ENCODE peak calls at places on chromosome 19, in seven cellular contexts. E is SK-N-SH, V is K562, Q is HepG2, C is H1, N is HCT116, P is GM12878. U is an unnamed sample.

GRCh38 chr19:6362024-6362344 is 653 bp downstream of the CLPP start:
- DNase-seq in V (no peak), C (peak; percentile 47), P (no peak), Q (no peak), N (no peak), E (no peak), U (no peak)

GRCh38 chr19:14580623-14581237 is 2.2 kb upstream of the CLEC17A start:
- DNase-seq in V (peak; percentile 41), Q (no peak), E (no peak), C (no peak), N (no peak), P (peak; percentile 57), U (no peak)

GRCh38 chr19:4581381-4582111 is 22.1 kb upstream of the SEMA6B start:
- DNase-seq in E (peak; percentile 94), V (peak; percentile 91), Q (no peak), P (no peak), N (no peak), C (peak; percentile 86), U (no peak)

GRCh38 chr19:55383789-55384575 is at the start of gene TMEM238:
- DNase-seq in C (peak; percentile 72), Q (no peak), N (no peak), V (peak; percentile 78), E (peak; percentile 88), P (no peak), U (no peak)

GRCh38 chr19:4119763-4120162 is 4.2 kb downstream of the MAP2K2 start:
- DNase-seq in P (no peak), V (no peak), E (peak; percentile 5), N (no peak), Q (no peak), C (no peak), U (no peak)

GRCh38 chr19:11574689-11575088 is 2.8 kb downstream of the ACP5 start:
- DNase-seq in P (no peak), Q (no peak), N (no peak), V (no peak), C (no peak), E (no peak), U (no peak)

GRCh38 chr19:38837656-38838121 is 6.1 kb upstream of the ECH1 start:
- DNase-seq in P (no peak), Q (peak; percentile 65), E (no peak), C (no peak), N (no peak), V (peak; percentile 12), U (no peak)

GRCh38 chr19:13396256-13397080 is 109.8 kb downstream of the CACNA1A start:
- DNase-seq in N (peak; percentile 72), Q (peak; percentile 30), C (peak; percentile 78), V (peak; percentile 67), P (no peak), E (no peak), U (peak; percentile 30)

DNA sequence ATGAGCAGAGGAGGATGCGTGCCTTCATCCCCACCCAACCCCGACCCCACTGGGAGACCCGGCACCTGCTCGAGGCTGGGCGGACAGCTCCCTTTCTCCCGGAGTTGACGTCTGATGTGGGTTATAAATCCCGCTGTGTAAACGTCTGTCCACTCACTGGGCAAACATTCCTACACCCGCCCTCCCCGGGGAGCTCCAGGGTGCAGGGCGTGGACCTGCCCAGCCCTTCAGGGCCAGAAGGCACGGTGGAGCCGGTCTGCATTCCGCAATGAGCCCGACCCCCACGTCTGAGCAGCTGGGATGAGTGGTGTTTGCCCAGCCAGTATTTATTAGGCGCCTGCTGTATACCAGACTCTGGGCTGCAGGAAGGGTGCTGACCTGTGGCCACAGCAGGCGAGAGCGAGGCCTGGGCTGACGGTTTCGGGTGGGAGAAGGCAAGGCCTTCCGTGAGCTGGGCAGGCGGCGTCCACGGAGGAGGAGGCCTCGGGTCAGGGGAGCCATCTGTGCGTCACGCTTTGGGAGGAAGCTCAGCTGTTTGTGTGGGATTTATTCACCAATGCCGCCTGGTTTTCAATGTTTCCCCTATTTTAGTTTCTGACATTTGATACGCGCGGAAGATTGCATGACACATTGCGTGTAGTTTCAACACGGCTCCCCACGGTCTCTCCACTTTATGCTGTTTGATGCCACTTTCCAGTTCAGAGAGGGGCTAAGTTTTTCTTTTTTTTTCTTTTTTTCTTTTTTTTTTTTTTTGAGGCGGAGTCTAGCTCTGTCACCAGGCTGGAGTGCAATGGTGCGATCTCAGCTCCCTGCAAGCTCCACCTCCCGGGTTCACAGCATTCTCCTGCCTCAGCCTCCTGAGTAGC is 2.0 kb downstream of the MISP start:
- DNase-seq in N (peak; percentile 89), Q (peak; percentile 92), P (no peak), C (no peak), V (no peak), E (no peak), U (no peak)
- TF ChIP-seq YY1 in N (no peak), Q (no peak), P (no peak), C (no peak), V (no peak), E (no peak), U (no peak)

GRCh38 chr19:2976609-2977000 is 759 bp upstream of the TLE6 start:
- DNase-seq in V (no peak), C (no peak), Q (no peak), N (no peak), P (no peak), E (peak; percentile 55), U (no peak)
- H3K9ac ChIP-seq in V (peak overlapping the region; percentile 54), C (no peak overlapping the region), Q (peak overlapping the region; percentile 53), N (peak overlapping the region; percentile 58), P (peak overlapping the region; percentile 69), E (peak overlapping the region; percentile 24), U (no peak overlapping the region)

GRCh38 chr19:43620061-43621001 is 902 bp upstream of the ZNF428 start:
- DNase-seq in N (no peak), E (no peak), C (no peak), P (no peak), V (peak; percentile 62), Q (no peak), U (no peak)
- TF ChIP-seq YY1 in N (no peak), E (no peak), C (no peak), P (no peak), V (peak; percentile 58), Q (no peak), U (no peak)

DNA sequence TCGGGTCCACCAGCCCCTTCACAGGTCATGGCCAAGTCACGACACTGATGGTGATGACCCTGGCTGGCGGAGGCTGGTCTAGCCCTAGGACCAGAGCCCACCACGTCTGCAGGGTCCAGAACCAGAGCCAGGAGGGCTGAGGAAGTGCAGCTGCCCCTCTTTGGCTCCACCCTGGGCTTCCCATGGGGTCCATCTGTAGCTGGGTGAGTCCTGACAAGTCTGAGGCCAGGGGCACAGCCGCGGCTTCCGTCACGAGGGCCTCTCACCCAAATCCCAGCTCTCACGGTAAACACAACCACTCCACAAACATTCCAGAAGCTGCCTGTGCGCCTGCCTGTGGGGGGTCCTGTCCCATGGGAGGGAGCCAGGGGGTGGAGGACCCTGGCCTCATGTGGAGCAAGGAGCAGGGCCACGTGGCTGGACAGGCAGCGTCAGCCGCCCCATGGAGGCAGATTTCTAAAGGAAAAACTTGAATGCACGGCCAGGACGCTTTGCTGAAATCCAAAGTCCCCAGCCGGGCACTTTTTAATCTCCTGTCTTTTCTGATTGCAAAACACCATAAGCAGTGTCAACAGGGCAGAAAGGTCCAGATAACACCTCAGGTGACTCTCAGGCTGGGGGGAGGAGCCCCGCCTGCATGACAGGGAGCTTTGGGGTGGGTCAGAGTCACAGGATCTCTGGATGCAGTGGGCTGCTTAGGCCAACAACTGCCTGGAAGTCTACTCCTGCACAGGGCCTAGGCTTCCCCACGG is 29.9 kb downstream of the CEBPG start:
- DNase-seq in Q (peak; percentile 98), V (no peak), E (peak; percentile 29), C (no peak), N (no peak), P (no peak), U (no peak)
- H3K9ac ChIP-seq in Q (peak overlapping the region; percentile 69), V (no peak overlapping the region), E (no peak overlapping the region), C (no peak overlapping the region), N (no peak overlapping the region), P (no peak overlapping the region), U (no peak overlapping the region)

GRCh38 chr19:18452386-18452785 is 14.5 kb upstream of the ISYNA1 start:
- DNase-seq in V (no peak), N (no peak), P (no peak), E (no peak), C (no peak), Q (no peak), U (no peak)

GRCh38 chr19:18449552-18449951 is 11.6 kb upstream of the ISYNA1 start:
- DNase-seq in P (no peak), N (no peak), C (no peak), V (no peak), E (no peak), Q (no peak), U (no peak)

GRCh38 chr19:18450021-18450933 is 12.3 kb upstream of the ISYNA1 start:
- DNase-seq in E (no peak), C (no peak), V (no peak), P (no peak), N (no peak), Q (no peak), U (no peak)

GRCh38 chr19:18453269-18454024 is 15.5 kb upstream of the ISYNA1 start:
- DNase-seq in V (no peak), C (no peak), N (no peak), E (no peak), Q (no peak), P (no peak), U (no peak)

DNA sequence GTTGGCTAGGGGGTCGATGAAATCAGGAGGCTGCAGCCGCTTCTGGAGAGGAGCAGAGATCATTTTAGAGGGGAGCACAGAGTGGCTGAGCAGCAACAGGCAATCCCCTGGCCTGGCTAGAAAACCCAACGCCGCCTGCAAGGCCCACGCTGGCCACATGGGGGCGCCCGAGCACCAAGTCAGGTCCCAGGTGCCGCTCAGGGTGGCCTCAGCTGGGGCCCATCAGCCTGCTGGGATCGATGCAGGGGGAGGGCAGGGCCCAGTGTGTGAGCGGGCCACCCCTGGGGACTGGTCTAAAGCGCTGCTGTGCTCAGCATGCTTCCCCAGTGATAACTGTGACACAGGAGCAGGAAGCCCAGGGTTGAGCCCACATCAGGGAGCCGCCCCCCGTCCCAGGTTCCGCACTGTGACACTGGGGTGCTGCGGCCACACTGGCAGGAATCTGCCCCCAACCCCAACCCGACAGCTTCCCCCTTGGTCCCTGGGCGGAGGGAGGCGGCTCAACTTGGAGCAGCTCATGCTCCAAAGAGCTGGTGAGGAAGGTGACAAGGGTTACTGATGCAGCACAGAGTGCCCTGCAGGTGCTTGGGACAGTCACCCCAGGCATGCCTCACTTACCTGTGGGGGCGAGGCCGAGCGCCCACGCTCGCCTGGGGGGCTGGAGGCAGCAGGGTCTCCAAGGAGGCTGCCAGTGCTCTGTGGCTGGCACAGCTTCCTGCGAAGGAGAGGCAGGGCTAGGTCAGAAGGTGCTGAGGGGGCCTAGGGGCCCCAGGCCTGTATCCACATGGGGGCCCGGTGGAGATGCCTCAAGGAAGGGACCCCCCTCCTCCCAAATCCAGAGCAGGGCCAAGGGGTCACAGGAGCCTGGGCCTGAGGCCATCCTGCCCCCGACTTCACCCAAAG is 13.3 kb upstream of the ISYNA1 start:
- DNase-seq in P (no peak), Q (peak; percentile 63), N (no peak), E (peak; percentile 95), V (peak; percentile 81), C (peak; percentile 100), U (no peak)
- TF ChIP-seq YY1 in P (peak; percentile 57), Q (peak; percentile 52), N (no peak), E (no peak), V (peak; percentile 54), C (peak; percentile 34), U (no peak)

GRCh38 chr19:32018014-32018413 is 327.4 kb upstream of the ZNF507 start:
- DNase-seq in E (no peak), P (no peak), V (no peak), N (no peak), Q (no peak), C (peak; percentile 1), U (no peak)
- H3K9ac ChIP-seq in E (no peak overlapping the region), P (no peak overlapping the region), V (no peak overlapping the region), N (no peak overlapping the region), Q (no peak overlapping the region), C (no peak overlapping the region), U (no peak overlapping the region)

GRCh38 chr19:50792852-50793250 is 2.6 kb downstream of the ACP4 start:
- DNase-seq in N (no peak), C (no peak), E (peak; percentile 30), V (no peak), Q (no peak), P (no peak), U (no peak)
- TF ChIP-seq YY1 in N (no peak), C (no peak), E (no peak), V (no peak), Q (no peak), P (no peak), U (no peak)

U was measured in NT2/D1.